ENCODE peak calls at places on chromosomes 12 and 14, in five cellular contexts. O is HepG2, R is K562, J is HCT116, G is H1. Y is an unnamed sample.

GRCh38 chr14:100849432-100849831 is 23.5 kb downstream of the MEG3 start:
- DNase-seq in J (no peak), G (no peak), R (no peak), O (no peak), Y (no peak)

GRCh38 chr12:131862084-131862441 is 32.4 kb upstream of the ULK1 start:
- DNase-seq in O (peak; percentile 41), G (no peak), J (no peak), R (no peak), Y (no peak)

GRCh38 chr12:29032431-29032830 is 116.6 kb upstream of the FAR2 start:
- DNase-seq in G (no peak), R (no peak), O (no peak), J (no peak), Y (no peak)

GRCh38 chr14:30295980-30296379 is 263.0 kb upstream of the G2E3 start:
- DNase-seq in R (peak; percentile 15), G (no peak), O (no peak), J (no peak), Y (no peak)

GRCh38 chr12:52876371-52876770 is 27.6 kb upstream of the KRT78 start:
- DNase-seq in G (no peak), J (no peak), R (no peak), O (no peak), Y (no peak)

GRCh38 chr14:59356783-59357182 is 108.4 kb downstream of the GPR135 start:
- DNase-seq in G (no peak), J (no peak), O (no peak), R (no peak), Y (peak; percentile 57)

GRCh38 chr12:49223122-49223521 is 34.2 kb upstream of the TUBA1A start:
- DNase-seq in G (no peak), O (no peak), R (no peak), J (no peak), Y (no peak)

GRCh38 chr12:108457006-108457733 is 57.9 kb upstream of the FICD start:
- DNase-seq in J (peak; percentile 33), G (no peak), O (peak; percentile 69), R (peak; percentile 71), Y (peak; percentile 34)

GRCh38 chr12:62647586-62647985 is 181.0 kb downstream of the MON2 start:
- DNase-seq in R (no peak), G (no peak), O (no peak), J (no peak), Y (no peak)

GRCh38 chr12:123973552-123974341 is 732 bp downstream of the ZNF664 start:
- DNase-seq in R (peak; percentile 25), J (no peak), G (no peak), O (peak; percentile 21), Y (no peak)

GRCh38 chr14:67970923-67971322 is 151.3 kb downstream of the RAD51B start:
- DNase-seq in O (no peak), R (no peak), J (no peak), G (no peak), Y (no peak)

GRCh38 chr14:56555921-56556570 is 23.6 kb upstream of the TMEM260 start:
- DNase-seq in G (no peak), R (peak; percentile 10), O (peak; percentile 76), J (peak; percentile 60), Y (no peak)

GRCh38 chr12:70985850-70986249 is 65.3 kb upstream of the PTPRR start:
- DNase-seq in G (no peak), J (no peak), O (no peak), R (no peak), Y (no peak)

GRCh38 chr14:105855893-105856675 is 329.7 kb downstream of the TMEM121 start:
- DNase-seq in O (no peak), R (no peak), G (no peak), J (no peak), Y (no peak)

GRCh38 chr14:104309657-104310369 is 171.4 kb downstream of the KIF26A start:
- DNase-seq in G (no peak), O (no peak), R (no peak), J (no peak), Y (no peak)

GRCh38 chr12:89060133-89060532 is 292.2 kb downstream of the DUSP6 start:
- DNase-seq in G (no peak), R (no peak), J (no peak), O (no peak), Y (no peak)

GRCh38 chr14:67602995-67603545 is 3.0 kb upstream of the PIGH start:
- DNase-seq in J (no peak), R (no peak), O (no peak), G (no peak), Y (peak; percentile 71)

GRCh38 chr12:27447761-27448160 is 1.2 kb downstream of the SMCO2 start:
- DNase-seq in O (no peak), J (no peak), G (no peak), R (no peak), Y (no peak)

GRCh38 chr12:132323171-132324010 is 6.0 kb downstream of the GALNT9 start:
- DNase-seq in J (no peak), R (no peak), O (no peak), G (no peak), Y (no peak)

GRCh38 chr12:48069253-48069652 is 36.6 kb downstream of the SENP1 start:
- DNase-seq in O (no peak), G (no peak), R (no peak), J (no peak), Y (no peak)

GRCh38 chr12:19999793-20000138 is 368.6 kb upstream of the PDE3A start:
- DNase-seq in R (no peak), J (no peak), O (no peak), G (no peak), Y (no peak)

GRCh38 chr14:33432407-33433023 is 493.8 kb downstream of the NPAS3 start:
- DNase-seq in R (no peak), J (no peak), O (peak; percentile 42), G (no peak), Y (no peak)

GRCh38 chr14:24135834-24136683 is at the start of gene PSME1:
- DNase-seq in J (peak; percentile 71), O (peak; percentile 93), G (no peak), R (peak; percentile 93), Y (peak; percentile 75)

GRCh38 chr14:89342049-89342448 is 75.0 kb downstream of the FOXN3 start:
- DNase-seq in R (no peak), G (no peak), J (no peak), O (no peak), Y (no peak)

GRCh38 chr12:24012528-24012927 is 63.1 kb upstream of the SOX5 start:
- DNase-seq in G (no peak), J (no peak), R (no peak), O (peak; percentile 28), Y (no peak)

GRCh38 chr14:100841445-100842403 is 15.8 kb downstream of the MEG3 start:
- DNase-seq in O (no peak), R (no peak), G (no peak), J (no peak), Y (no peak)

GRCh38 chr14:101711041-101711861 is 50.3 kb upstream of the PPP2R5C start:
- DNase-seq in O (no peak), J (no peak), R (peak; percentile 14), G (no peak), Y (no peak)

GRCh38 chr12:40993158-40993557 is 195.0 kb upstream of the PDZRN4 start:
- DNase-seq in J (no peak), O (no peak), G (no peak), R (no peak), Y (no peak)

GRCh38 chr12:114694436-114695304 is 10.7 kb upstream of the TBX3 start:
- DNase-seq in G (no peak), O (no peak), R (no peak), J (no peak), Y (no peak)
- TF ChIP-seq EZH2 in G (peak; percentile 89), O (no peak), R (no peak), J (no peak), Y (no peak)

DNA sequence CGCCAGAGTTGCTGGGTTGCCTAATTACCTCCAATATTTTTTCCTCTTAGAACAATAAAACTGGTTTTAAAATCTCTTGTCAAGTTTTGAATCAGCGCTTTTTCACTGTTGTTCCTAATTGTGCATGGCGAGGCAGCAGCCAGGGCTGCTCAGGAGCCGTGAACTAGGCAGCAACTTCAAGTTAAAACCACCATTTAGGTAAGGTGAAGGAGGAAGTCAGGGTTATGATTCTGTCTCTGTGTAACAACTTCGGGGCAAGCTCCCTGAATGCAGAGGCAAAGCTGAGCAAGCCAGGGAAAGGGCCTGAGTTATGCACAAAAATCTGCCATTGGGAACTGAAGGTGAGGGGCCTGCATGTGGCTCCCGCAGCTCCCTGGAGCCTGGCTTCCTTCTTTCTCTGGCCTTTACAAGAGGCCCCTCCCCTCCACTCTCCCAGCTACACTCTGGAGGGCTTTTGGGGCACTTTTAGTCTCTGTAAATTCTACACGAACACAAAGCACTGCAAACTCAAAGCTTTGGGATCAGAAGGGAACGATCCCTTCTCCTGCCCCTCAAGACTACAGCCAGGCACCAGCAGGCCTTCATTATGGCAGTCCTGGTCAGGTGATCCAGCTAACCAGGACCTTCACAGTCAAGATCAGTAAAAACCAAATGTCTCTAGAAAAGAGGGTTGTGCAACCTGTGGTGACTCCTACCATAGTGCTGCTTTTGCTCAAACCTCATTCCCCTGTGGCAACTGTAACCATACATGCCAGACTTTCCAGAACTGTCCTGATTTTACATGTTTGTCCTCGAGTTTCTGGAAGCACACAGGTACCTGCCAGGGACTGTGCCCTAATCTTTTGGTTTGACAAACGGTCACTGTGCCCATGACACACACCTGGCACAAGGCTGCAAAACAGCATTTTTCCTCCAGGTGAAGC is 67.3 kb upstream of the PTGR2 start:
- DNase-seq in O (no peak), J (no peak), R (no peak), G (no peak), Y (no peak)
- TF ChIP-seq ZNF274 in O (no peak), J (no peak), R (no peak), G (no peak), Y (no peak)

DNA sequence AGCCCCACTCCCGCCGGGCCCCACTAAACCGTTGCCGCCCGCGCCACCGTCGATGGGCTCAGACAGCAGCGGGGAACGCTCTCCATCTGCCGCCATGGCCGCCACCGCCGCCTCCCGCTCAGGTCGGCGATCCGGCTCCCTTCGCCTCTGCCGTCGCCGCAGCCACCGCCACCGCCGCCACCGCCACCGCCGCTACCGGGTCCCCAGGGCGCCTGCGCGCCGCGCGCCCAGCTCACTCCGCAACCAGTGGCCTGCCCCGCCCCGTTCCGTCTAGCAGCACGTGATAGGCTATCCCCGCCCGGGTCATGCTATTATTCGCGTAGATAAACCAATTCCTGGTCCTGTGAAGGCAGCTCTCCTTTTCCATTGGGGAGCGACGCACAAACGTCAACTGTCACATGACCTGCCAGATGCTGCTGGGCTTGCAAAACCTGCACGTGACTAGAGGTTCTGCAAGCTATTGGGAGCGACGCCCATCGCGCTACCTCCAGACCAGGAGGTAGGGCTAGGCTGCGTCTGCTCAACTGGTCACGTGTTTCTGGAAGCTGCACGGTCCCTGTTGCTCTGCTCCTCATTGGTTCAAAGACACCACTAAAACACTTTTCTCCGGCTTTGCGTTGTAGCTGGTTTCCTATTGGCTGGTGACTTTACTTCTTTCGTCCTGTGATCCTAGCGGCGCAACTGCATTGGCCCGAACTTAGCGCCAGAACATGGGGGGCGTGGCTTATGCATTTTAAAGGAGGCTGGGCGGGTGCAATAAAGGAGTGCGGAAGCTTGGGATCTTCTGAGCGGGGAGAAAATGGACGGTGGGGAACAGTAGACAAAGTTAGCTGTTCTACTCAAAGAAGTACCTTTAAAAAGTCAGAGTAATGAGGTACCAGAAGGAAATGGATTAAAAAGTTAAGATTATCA is at the start of gene PIP4P1:
- DNase-seq in G (peak; percentile 100), J (peak; percentile 100), R (peak; percentile 79), O (peak; percentile 100), Y (peak; percentile 100)
- TF ChIP-seq EZH2 in G (no peak), J (no peak), R (no peak), O (no peak), Y (peak; percentile 87)

DNA sequence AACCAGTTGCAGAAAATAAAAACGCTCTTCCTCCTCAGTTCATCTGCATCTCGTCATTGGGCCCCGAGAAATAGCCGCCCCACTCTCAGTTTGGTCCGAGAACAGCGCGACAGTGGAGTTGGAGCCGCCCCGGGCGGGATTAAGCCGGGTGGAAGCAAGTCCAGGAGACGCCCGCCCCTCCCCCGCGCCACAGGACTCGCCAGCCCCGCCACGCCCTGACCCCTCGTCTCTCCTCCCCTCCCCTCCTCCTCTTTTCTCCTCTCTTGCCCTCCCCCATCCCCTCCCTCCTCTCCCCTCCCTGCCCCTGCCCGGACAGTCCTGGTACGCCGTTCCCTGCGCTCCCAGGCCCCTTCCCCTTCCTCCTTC is 83.8 kb downstream of the TNFAIP2 start:
- DNase-seq in G (peak; percentile 23), J (no peak), O (no peak), R (peak; percentile 63), Y (no peak)
- TF ChIP-seq ZNF274 in G (no peak), J (no peak), O (no peak), R (no peak), Y (no peak)

Y was measured in GM12878.